ENCODE peak calls at places on chromosomes 4 and X, in four cellular contexts. One of them, this sample, is unnamed.

GRCh38 chr4:127162741-127163140 is 470.0 kb upstream of the INTU start:
- DNase-seq in mammary epithelial cell: peak
- DNase-seq in lower leg skin: no peak
- DNase-seq in retinal pigment epithelial cell: no peak
- DNase-seq in this sample: no peak

GRCh38 chr4:130849985-130850632 is 1754.2 kb downstream of the C4orf33 start:
- DNase-seq in mammary epithelial cell: no peak
- DNase-seq in lower leg skin: no peak
- DNase-seq in retinal pigment epithelial cell: peak
- DNase-seq in this sample: no peak

GRCh38 chr4:74230902-74231499 is 73.1 kb downstream of the MTHFD2L start:
- DNase-seq in mammary epithelial cell: peak
- DNase-seq in lower leg skin: no peak
- DNase-seq in retinal pigment epithelial cell: no peak
- DNase-seq in this sample: no peak

GRCh38 chr4:4477391-4477790 is 64.5 kb downstream of the STX18 start:
- DNase-seq in mammary epithelial cell: no peak
- DNase-seq in lower leg skin: no peak
- DNase-seq in retinal pigment epithelial cell: no peak
- DNase-seq in this sample: no peak

GRCh38 chrX:69186651-69187050 is 21.4 kb upstream of the PJA1 start:
- DNase-seq in mammary epithelial cell: no peak
- DNase-seq in lower leg skin: peak
- DNase-seq in retinal pigment epithelial cell: no peak
- DNase-seq in this sample: no peak

GRCh38 chrX:14832591-14832990 is 40.3 kb downstream of the FANCB start:
- DNase-seq in mammary epithelial cell: no peak
- DNase-seq in lower leg skin: no peak
- DNase-seq in retinal pigment epithelial cell: no peak
- DNase-seq in this sample: no peak

GRCh38 chr4:39363773-39364393 is 2.3 kb downstream of the RFC1 start:
- DNase-seq in mammary epithelial cell: no peak
- DNase-seq in lower leg skin: no peak
- DNase-seq in retinal pigment epithelial cell: no peak
- DNase-seq in this sample: no peak

GRCh38 chr4:86615501-86615900 is 21.4 kb downstream of the PTPN13 start:
- DNase-seq in mammary epithelial cell: no peak
- DNase-seq in lower leg skin: no peak
- DNase-seq in retinal pigment epithelial cell: no peak
- DNase-seq in this sample: no peak

GRCh38 chrX:25158635-25159034 is 142.9 kb upstream of the ARX start:
- DNase-seq in mammary epithelial cell: peak
- DNase-seq in lower leg skin: no peak
- DNase-seq in retinal pigment epithelial cell: peak
- DNase-seq in this sample: no peak

GRCh38 chr4:1293981-1294380 is 4.3 kb downstream of the MAEA start:
- DNase-seq in mammary epithelial cell: no peak
- DNase-seq in lower leg skin: peak
- DNase-seq in retinal pigment epithelial cell: no peak
- DNase-seq in this sample: no peak

GRCh38 chr4:48841045-48841827 is 10.3 kb downstream of the OCIAD1 start:
- DNase-seq in mammary epithelial cell: no peak
- DNase-seq in lower leg skin: no peak
- DNase-seq in retinal pigment epithelial cell: no peak
- DNase-seq in this sample: no peak

GRCh38 chr4:89681219-89681618 is 155.7 kb downstream of the SNCA start:
- DNase-seq in mammary epithelial cell: peak
- DNase-seq in lower leg skin: peak
- DNase-seq in retinal pigment epithelial cell: no peak
- DNase-seq in this sample: no peak

GRCh38 chr4:28250646-28251045 is 1390.0 kb downstream of the STIM2 start:
- DNase-seq in mammary epithelial cell: no peak
- DNase-seq in lower leg skin: no peak
- DNase-seq in retinal pigment epithelial cell: no peak
- DNase-seq in this sample: no peak

GRCh38 chrX:130110379-130111219 is at the start of gene ELF4:
- DNase-seq in mammary epithelial cell: peak
- DNase-seq in lower leg skin: no peak
- DNase-seq in retinal pigment epithelial cell: no peak
- DNase-seq in this sample: no peak

DNA sequence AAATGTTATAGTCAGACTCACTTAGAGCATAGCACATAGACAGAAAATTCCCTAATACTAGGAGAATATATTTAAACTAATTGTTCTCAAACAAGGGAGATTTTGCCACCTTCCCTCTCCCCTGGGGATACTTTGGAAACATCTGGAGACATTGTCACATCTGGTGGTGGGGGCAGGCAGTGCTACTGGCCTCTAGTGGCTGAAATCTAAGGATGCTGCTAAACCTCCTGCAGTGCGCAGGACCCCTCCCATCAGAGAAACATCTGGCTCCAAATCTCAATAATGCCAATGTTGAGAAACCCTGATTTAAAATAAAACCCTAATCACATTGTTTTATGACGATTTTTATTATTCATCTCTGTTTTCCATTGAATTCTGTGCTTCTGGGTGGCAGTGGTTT is 244.9 kb downstream of the FRMPD4 start:
- DNase-seq in mammary epithelial cell: no peak
- DNase-seq in lower leg skin: no peak
- DNase-seq in retinal pigment epithelial cell: no peak
- DNase-seq in this sample: no peak
- TF ChIP-seq CTCF in mammary epithelial cell: peak
- TF ChIP-seq CTCF in lower leg skin: no peak
- TF ChIP-seq CTCF in retinal pigment epithelial cell: peak
- TF ChIP-seq CTCF in this sample: no peak

GRCh38 chrX:55210931-55211677 is 9.0 kb upstream of the PAGE5 start:
- DNase-seq in mammary epithelial cell: no peak
- DNase-seq in lower leg skin: no peak
- DNase-seq in retinal pigment epithelial cell: no peak
- DNase-seq in this sample: no peak
- TF ChIP-seq CTCF in mammary epithelial cell: no peak
- TF ChIP-seq CTCF in lower leg skin: no peak
- TF ChIP-seq CTCF in retinal pigment epithelial cell: no peak
- TF ChIP-seq CTCF in this sample: no peak

GRCh38 chr4:10783351-10783750 is 98.8 kb upstream of the CLNK start:
- DNase-seq in mammary epithelial cell: peak
- DNase-seq in lower leg skin: no peak
- DNase-seq in retinal pigment epithelial cell: no peak
- DNase-seq in this sample: no peak
- TF ChIP-seq CTCF in mammary epithelial cell: no peak
- TF ChIP-seq CTCF in lower leg skin: no peak
- TF ChIP-seq CTCF in retinal pigment epithelial cell: no peak
- TF ChIP-seq CTCF in this sample: no peak

DNA sequence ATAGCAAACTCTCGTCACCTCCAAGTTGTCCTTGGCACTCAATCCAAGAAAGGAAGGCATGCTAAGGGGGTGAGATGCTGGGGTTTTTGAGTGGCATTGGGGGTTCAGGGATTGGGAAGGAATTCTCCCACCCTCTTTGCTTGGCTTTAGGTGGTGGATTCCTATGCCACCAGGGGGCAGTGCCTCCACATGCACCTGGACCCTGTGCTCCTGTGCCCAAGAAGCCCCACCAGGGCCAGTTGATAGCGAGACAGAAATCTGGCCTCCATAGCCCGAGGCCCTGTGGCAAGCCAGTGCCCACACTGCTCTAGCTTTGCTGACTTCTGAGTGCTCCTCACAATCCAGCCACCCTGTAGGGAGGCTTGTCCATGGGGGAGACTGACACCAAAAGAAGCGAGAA is 2.0 kb upstream of the FATE1 start:
- DNase-seq in mammary epithelial cell: peak
- DNase-seq in lower leg skin: no peak
- DNase-seq in retinal pigment epithelial cell: no peak
- DNase-seq in this sample: no peak
- TF ChIP-seq CTCF in mammary epithelial cell: peak
- TF ChIP-seq CTCF in lower leg skin: no peak
- TF ChIP-seq CTCF in retinal pigment epithelial cell: peak
- TF ChIP-seq CTCF in this sample: no peak

GRCh38 chr4:138409670-138410069 is 167.5 kb upstream of the SLC7A11 start:
- DNase-seq in mammary epithelial cell: no peak
- DNase-seq in lower leg skin: no peak
- DNase-seq in retinal pigment epithelial cell: no peak
- DNase-seq in this sample: no peak

GRCh38 chr4:138413273-138413672 is 171.1 kb upstream of the SLC7A11 start:
- DNase-seq in mammary epithelial cell: no peak
- DNase-seq in lower leg skin: no peak
- DNase-seq in retinal pigment epithelial cell: no peak
- DNase-seq in this sample: no peak

GRCh38 chr4:138410266-138410665 is 168.1 kb upstream of the SLC7A11 start:
- DNase-seq in mammary epithelial cell: no peak
- DNase-seq in lower leg skin: no peak
- DNase-seq in retinal pigment epithelial cell: no peak
- DNase-seq in this sample: no peak

GRCh38 chr4:138414202-138414601 is 172.1 kb upstream of the SLC7A11 start:
- DNase-seq in mammary epithelial cell: no peak
- DNase-seq in lower leg skin: no peak
- DNase-seq in retinal pigment epithelial cell: no peak
- DNase-seq in this sample: no peak

DNA sequence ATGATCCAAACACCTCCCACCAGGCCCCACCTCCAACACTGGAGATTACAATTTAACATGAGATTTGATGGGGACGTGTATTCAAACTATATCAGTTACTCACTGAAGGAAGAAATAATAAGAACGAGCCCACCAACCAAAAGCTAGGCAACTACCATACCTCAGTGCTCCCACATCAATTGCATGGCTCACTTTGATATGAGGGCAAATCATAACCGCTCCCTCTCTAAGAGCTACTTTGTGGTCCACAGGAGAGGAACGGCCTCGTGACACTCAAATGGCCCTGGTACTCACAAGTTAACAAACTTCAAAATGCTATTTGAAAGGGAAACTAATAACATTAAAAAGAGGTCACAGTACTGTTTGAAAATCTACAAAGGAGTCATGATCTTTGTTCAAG is 170.7 kb upstream of the SLC7A11 start:
- DNase-seq in mammary epithelial cell: no peak
- DNase-seq in lower leg skin: no peak
- DNase-seq in retinal pigment epithelial cell: no peak
- DNase-seq in this sample: no peak
- TF ChIP-seq CTCF in mammary epithelial cell: no peak
- TF ChIP-seq CTCF in lower leg skin: no peak
- TF ChIP-seq CTCF in retinal pigment epithelial cell: no peak
- TF ChIP-seq CTCF in this sample: no peak

GRCh38 chr4:61545902-61546498 is 345.9 kb downstream of the ADGRL3 start:
- DNase-seq in mammary epithelial cell: no peak
- DNase-seq in lower leg skin: no peak
- DNase-seq in retinal pigment epithelial cell: no peak
- DNase-seq in this sample: no peak
- TF ChIP-seq CTCF in mammary epithelial cell: no peak
- TF ChIP-seq CTCF in lower leg skin: no peak
- TF ChIP-seq CTCF in retinal pigment epithelial cell: no peak
- TF ChIP-seq CTCF in this sample: no peak

GRCh38 chr4:105631818-105632400 is 76.6 kb downstream of the INTS12 start:
- DNase-seq in mammary epithelial cell: no peak
- DNase-seq in lower leg skin: no peak
- DNase-seq in retinal pigment epithelial cell: no peak
- DNase-seq in this sample: no peak
- TF ChIP-seq CTCF in mammary epithelial cell: no peak
- TF ChIP-seq CTCF in lower leg skin: no peak
- TF ChIP-seq CTCF in retinal pigment epithelial cell: peak
- TF ChIP-seq CTCF in this sample: no peak

DNA sequence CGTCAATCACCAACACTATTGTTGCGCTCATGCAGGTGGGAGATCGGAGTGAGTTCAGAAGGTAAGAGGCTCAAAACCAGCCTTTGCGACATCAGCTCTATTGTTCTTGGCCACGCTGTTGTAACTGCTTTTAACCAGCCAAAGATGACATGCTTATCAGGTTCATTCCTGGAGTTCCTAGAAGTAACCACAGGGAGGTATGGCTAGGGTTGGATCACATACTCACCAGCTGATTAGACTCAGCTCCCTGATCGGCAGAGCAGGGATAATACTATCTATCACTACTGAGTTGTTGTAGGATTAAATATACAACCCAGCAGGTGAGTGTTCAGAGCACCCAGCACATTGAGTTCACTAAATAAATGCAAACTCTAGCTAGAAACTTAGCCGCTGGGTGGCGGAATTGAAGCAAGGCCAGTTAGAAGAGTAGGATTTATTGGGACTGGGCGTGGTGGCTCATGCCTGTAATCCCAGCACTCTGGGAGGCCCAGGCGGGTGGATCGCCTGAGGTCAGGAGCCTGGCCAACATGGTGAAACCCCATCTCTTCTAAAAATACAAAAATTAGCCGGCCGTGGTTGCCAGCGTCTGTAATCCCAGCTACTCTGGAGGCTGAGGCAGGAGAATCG is 12.4 kb downstream of the SLC34A2 start:
- DNase-seq in mammary epithelial cell: no peak
- DNase-seq in lower leg skin: no peak
- DNase-seq in retinal pigment epithelial cell: no peak
- DNase-seq in this sample: no peak
- TF ChIP-seq CTCF in mammary epithelial cell: no peak
- TF ChIP-seq CTCF in lower leg skin: no peak
- TF ChIP-seq CTCF in retinal pigment epithelial cell: no peak
- TF ChIP-seq CTCF in this sample: no peak

DNA sequence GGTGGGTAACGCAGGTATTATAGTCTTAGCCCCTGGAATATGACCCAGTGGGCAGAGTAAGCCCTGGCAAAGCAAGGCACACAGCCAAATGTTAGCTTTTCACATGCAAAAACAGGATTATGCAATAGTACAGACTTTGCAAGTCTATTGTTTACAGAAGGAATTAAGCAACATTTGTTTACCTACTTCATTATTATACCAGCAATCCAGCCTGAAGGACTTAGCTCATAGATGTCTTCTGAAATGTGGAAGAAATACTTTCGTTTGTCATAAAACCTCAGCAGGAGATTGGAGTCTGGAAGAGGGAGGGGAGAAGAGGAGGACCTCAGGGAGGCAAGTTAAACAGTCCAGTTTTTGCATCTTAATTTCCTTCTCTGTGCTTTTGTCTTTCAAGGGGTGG is 226.7 kb upstream of the CENPE start:
- DNase-seq in mammary epithelial cell: no peak
- DNase-seq in lower leg skin: no peak
- DNase-seq in retinal pigment epithelial cell: no peak
- DNase-seq in this sample: no peak
- TF ChIP-seq CTCF in mammary epithelial cell: no peak
- TF ChIP-seq CTCF in lower leg skin: no peak
- TF ChIP-seq CTCF in retinal pigment epithelial cell: no peak
- TF ChIP-seq CTCF in this sample: no peak